ENCODE peak calls at places on chromosome 9, in six cellular contexts. One of them, this sample, is unnamed.

GRCh38 chr9:35397923-35398322 is 92.0 kb upstream of the RUSC2 start:
- DNase-seq in sigmoid colon: no peak
- DNase-seq in Peyer's patch: no peak
- DNase-seq in CD8-positive, alpha-beta T cell: no peak
- DNase-seq in CD8-positive, alpha-beta memory T cell: no peak
- DNase-seq in body of pancreas: no peak
- DNase-seq in this sample: no peak

GRCh38 chr9:34079181-34079580 is 30.5 kb upstream of the UBAP2 start:
- DNase-seq in sigmoid colon: no peak
- DNase-seq in Peyer's patch: no peak
- DNase-seq in CD8-positive, alpha-beta T cell: no peak
- DNase-seq in CD8-positive, alpha-beta memory T cell: no peak
- DNase-seq in body of pancreas: no peak
- DNase-seq in this sample: no peak

GRCh38 chr9:127783111-127783621 is 2.7 kb upstream of the CDK9 start:
- DNase-seq in sigmoid colon: peak; percentile 77
- DNase-seq in Peyer's patch: peak; percentile 93
- DNase-seq in CD8-positive, alpha-beta T cell: peak; percentile 57
- DNase-seq in CD8-positive, alpha-beta memory T cell: peak; percentile 74
- DNase-seq in body of pancreas: no peak
- DNase-seq in this sample: peak; percentile 56

GRCh38 chr9:12775373-12775962 is 648 bp downstream of the LURAP1L start:
- DNase-seq in sigmoid colon: peak; percentile 67
- DNase-seq in Peyer's patch: peak; percentile 48
- DNase-seq in CD8-positive, alpha-beta T cell: no peak
- DNase-seq in CD8-positive, alpha-beta memory T cell: no peak
- DNase-seq in body of pancreas: peak; percentile 20
- DNase-seq in this sample: no peak

GRCh38 chr9:13607746-13608445 is 328.4 kb upstream of the MPDZ start:
- DNase-seq in sigmoid colon: no peak
- DNase-seq in Peyer's patch: no peak
- DNase-seq in CD8-positive, alpha-beta T cell: no peak
- DNase-seq in CD8-positive, alpha-beta memory T cell: no peak
- DNase-seq in body of pancreas: no peak
- DNase-seq in this sample: no peak

GRCh38 chr9:107547772-107548297 is 58.3 kb upstream of the KLF4 start:
- DNase-seq in sigmoid colon: no peak
- DNase-seq in Peyer's patch: no peak
- DNase-seq in CD8-positive, alpha-beta T cell: no peak
- DNase-seq in CD8-positive, alpha-beta memory T cell: no peak
- DNase-seq in body of pancreas: no peak
- DNase-seq in this sample: no peak

GRCh38 chr9:112050544-112051475 is 124.3 kb downstream of the SUSD1 start:
- DNase-seq in sigmoid colon: peak; percentile 83
- DNase-seq in Peyer's patch: peak; percentile 60
- DNase-seq in CD8-positive, alpha-beta T cell: no peak
- DNase-seq in CD8-positive, alpha-beta memory T cell: no peak
- DNase-seq in body of pancreas: peak; percentile 44
- DNase-seq in this sample: no peak

GRCh38 chr9:77158772-77159513 is 18.4 kb upstream of the VPS13A start:
- DNase-seq in sigmoid colon: no peak
- DNase-seq in Peyer's patch: no peak
- DNase-seq in CD8-positive, alpha-beta T cell: no peak
- DNase-seq in CD8-positive, alpha-beta memory T cell: no peak
- DNase-seq in body of pancreas: no peak
- DNase-seq in this sample: no peak

GRCh38 chr9:87436694-87437093 is 61.0 kb upstream of the DAPK1 start:
- DNase-seq in sigmoid colon: no peak
- DNase-seq in Peyer's patch: no peak
- DNase-seq in CD8-positive, alpha-beta T cell: no peak
- DNase-seq in CD8-positive, alpha-beta memory T cell: no peak
- DNase-seq in body of pancreas: no peak
- DNase-seq in this sample: no peak

GRCh38 chr9:134418986-134419683 is 92.9 kb downstream of the RXRA start:
- DNase-seq in sigmoid colon: no peak
- DNase-seq in Peyer's patch: no peak
- DNase-seq in CD8-positive, alpha-beta T cell: no peak
- DNase-seq in CD8-positive, alpha-beta memory T cell: no peak
- DNase-seq in body of pancreas: no peak
- DNase-seq in this sample: no peak

GRCh38 chr9:109143881-109144562 is 23.0 kb downstream of the FRRS1L start:
- DNase-seq in sigmoid colon: no peak
- DNase-seq in Peyer's patch: no peak
- DNase-seq in CD8-positive, alpha-beta T cell: no peak
- DNase-seq in CD8-positive, alpha-beta memory T cell: no peak
- DNase-seq in body of pancreas: no peak
- DNase-seq in this sample: no peak

GRCh38 chr9:138059196-138059595 is 181.6 kb downstream of the CACNA1B start:
- DNase-seq in sigmoid colon: peak; percentile 36
- DNase-seq in Peyer's patch: no peak
- DNase-seq in CD8-positive, alpha-beta T cell: no peak
- DNase-seq in CD8-positive, alpha-beta memory T cell: no peak
- DNase-seq in body of pancreas: no peak
- DNase-seq in this sample: no peak
- H3K9me3 ChIP-seq in sigmoid colon: no peaks in the 10 kb centered on the region
- H3K9me3 ChIP-seq in Peyer's patch: no peaks in the 10 kb centered on the region
- H3K9me3 ChIP-seq in CD8-positive, alpha-beta T cell: no peaks in the 10 kb centered on the region
- H3K9me3 ChIP-seq in CD8-positive, alpha-beta memory T cell: no peaks in the 10 kb centered on the region
- H3K9me3 ChIP-seq in body of pancreas: no peaks in the 10 kb centered on the region
- H3K9me3 ChIP-seq in this sample: no peaks in the 10 kb centered on the region

DNA sequence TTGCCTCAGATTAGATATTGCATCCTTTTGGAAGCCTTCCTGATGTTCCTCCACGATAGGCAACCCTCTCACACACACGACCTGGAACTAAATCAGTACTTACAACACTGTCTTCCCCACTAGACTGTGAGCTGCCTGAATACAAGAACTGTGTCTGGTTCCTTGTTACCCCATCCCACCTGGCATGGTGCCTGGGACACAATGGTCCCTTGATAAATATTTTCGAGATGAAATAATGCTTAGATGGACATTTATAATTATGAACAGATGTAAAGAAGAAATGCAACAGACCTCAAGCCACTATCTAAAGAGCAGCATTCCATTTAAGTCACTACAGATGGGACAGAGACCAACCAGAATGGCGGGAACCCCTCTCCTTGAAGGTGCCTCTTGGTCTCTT is 33.4 kb downstream of the OR1J1 start:
- DNase-seq in sigmoid colon: peak; percentile 67
- DNase-seq in Peyer's patch: no peak
- DNase-seq in CD8-positive, alpha-beta T cell: no peak
- DNase-seq in CD8-positive, alpha-beta memory T cell: no peak
- DNase-seq in body of pancreas: no peak
- DNase-seq in this sample: no peak
- H3K9me3 ChIP-seq in sigmoid colon: peaks cover 7% of the 10 kb centered on the region
- H3K9me3 ChIP-seq in Peyer's patch: no peaks in the 10 kb centered on the region
- H3K9me3 ChIP-seq in CD8-positive, alpha-beta T cell: no peaks in the 10 kb centered on the region
- H3K9me3 ChIP-seq in CD8-positive, alpha-beta memory T cell: no peaks in the 10 kb centered on the region
- H3K9me3 ChIP-seq in body of pancreas: no peaks in the 10 kb centered on the region
- H3K9me3 ChIP-seq in this sample: no peaks in the 10 kb centered on the region

DNA sequence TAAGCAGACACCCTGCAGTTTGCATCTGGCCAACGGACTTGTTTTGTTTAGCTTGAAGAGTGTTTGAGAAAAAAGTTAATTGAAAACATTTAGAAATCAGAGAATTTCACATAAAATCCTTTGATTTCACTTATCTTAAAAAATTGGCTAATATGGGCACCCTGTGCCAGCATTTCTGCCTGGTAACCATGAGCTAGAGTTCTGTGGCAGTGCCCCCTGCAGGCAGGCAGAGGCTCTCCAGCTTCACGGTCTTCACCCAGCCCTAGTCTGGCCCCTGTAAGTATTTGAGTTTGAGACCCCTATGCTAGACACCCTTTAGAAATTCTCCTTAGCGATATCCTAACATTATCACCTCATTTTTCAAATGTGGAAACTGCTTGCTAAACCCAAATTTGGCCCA is 18.8 kb upstream of the FANCC start:
- DNase-seq in sigmoid colon: no peak
- DNase-seq in Peyer's patch: peak; percentile 49
- DNase-seq in CD8-positive, alpha-beta T cell: no peak
- DNase-seq in CD8-positive, alpha-beta memory T cell: peak; percentile 20
- DNase-seq in body of pancreas: peak; percentile 18
- DNase-seq in this sample: no peak
- H3K9me3 ChIP-seq in sigmoid colon: peaks cover 4% of the 10 kb centered on the region
- H3K9me3 ChIP-seq in Peyer's patch: peaks cover 3% of the 10 kb centered on the region
- H3K9me3 ChIP-seq in CD8-positive, alpha-beta T cell: no peaks in the 10 kb centered on the region
- H3K9me3 ChIP-seq in CD8-positive, alpha-beta memory T cell: no peaks in the 10 kb centered on the region
- H3K9me3 ChIP-seq in body of pancreas: no peaks in the 10 kb centered on the region
- H3K9me3 ChIP-seq in this sample: no peaks in the 10 kb centered on the region

GRCh38 chr9:97850746-97851449 is 2.1 kb upstream of the FOXE1 start:
- DNase-seq in sigmoid colon: no peak
- DNase-seq in Peyer's patch: no peak
- DNase-seq in CD8-positive, alpha-beta T cell: no peak
- DNase-seq in CD8-positive, alpha-beta memory T cell: no peak
- DNase-seq in body of pancreas: no peak
- DNase-seq in this sample: no peak
- H3K9me3 ChIP-seq in sigmoid colon: no peaks in the 10 kb centered on the region
- H3K9me3 ChIP-seq in Peyer's patch: no peaks in the 10 kb centered on the region
- H3K9me3 ChIP-seq in CD8-positive, alpha-beta T cell: no peaks in the 10 kb centered on the region
- H3K9me3 ChIP-seq in CD8-positive, alpha-beta memory T cell: no peaks in the 10 kb centered on the region
- H3K9me3 ChIP-seq in body of pancreas: no peaks in the 10 kb centered on the region
- H3K9me3 ChIP-seq in this sample: peaks cover 1% of the 10 kb centered on the region

GRCh38 chr9:130815242-130815808 is 19.7 kb upstream of the ABL1 start:
- DNase-seq in sigmoid colon: peak; percentile 70
- DNase-seq in Peyer's patch: no peak
- DNase-seq in CD8-positive, alpha-beta T cell: no peak
- DNase-seq in CD8-positive, alpha-beta memory T cell: no peak
- DNase-seq in body of pancreas: no peak
- DNase-seq in this sample: no peak
- H3K9me3 ChIP-seq in sigmoid colon: no peaks in the 10 kb centered on the region
- H3K9me3 ChIP-seq in Peyer's patch: no peaks in the 10 kb centered on the region
- H3K9me3 ChIP-seq in CD8-positive, alpha-beta T cell: no peaks in the 10 kb centered on the region
- H3K9me3 ChIP-seq in CD8-positive, alpha-beta memory T cell: peaks cover 5% of the 10 kb centered on the region
- H3K9me3 ChIP-seq in body of pancreas: peaks cover 6% of the 10 kb centered on the region
- H3K9me3 ChIP-seq in this sample: no peaks in the 10 kb centered on the region